ENCODE peak calls at places on chromosomes 6 and 20, in ten cellular contexts. F is right atrium auricular region, B is pancreas, W is fibroblast of the aortic adventitia, L is astrocyte of the spinal cord, T is skeletal muscle cell, C is ovary, S is thoracic aorta, J is GM23248, M is H1. V is an unnamed sample.

GRCh38 chr6:143368426-143368825 is 82.1 kb downstream of the ADAT2 start:
- DNase-seq in F (no peak), B (no peak), W (peak; percentile 62), L (peak; percentile 47), T (peak; percentile 57), C (no peak), S (no peak), J (peak; percentile 75), M (no peak), V (no peak)

GRCh38 chr6:142297996-142298753 is 3.6 kb upstream of the ADGRG6 start:
- DNase-seq in F (no peak), B (no peak), W (peak; percentile 67), L (peak; percentile 58), T (peak; percentile 55), C (no peak), S (no peak), J (peak; percentile 78), M (no peak), V (no peak)

GRCh38 chr20:39446397-39446796 is 484.3 kb downstream of the DHX35 start:
- DNase-seq in F (no peak), B (no peak), W (no peak), L (no peak), T (no peak), C (no peak), S (no peak), J (no peak), M (no peak), V (no peak)

GRCh38 chr6:169793408-169793807 is 42.0 kb downstream of the ERMARD start:
- DNase-seq in F (peak; percentile 46), B (no peak), W (no peak), L (no peak), T (no peak), C (no peak), S (no peak), J (no peak), M (no peak), V (no peak)

GRCh38 chr20:34407962-34408474 is 44.9 kb downstream of the ITCH start:
- DNase-seq in F (no peak), B (no peak), W (no peak), L (no peak), T (no peak), C (no peak), S (no peak), J (no peak), M (no peak), V (no peak)

GRCh38 chr6:5422321-5422915 is 161.1 kb downstream of the FARS2 start:
- DNase-seq in F (no peak), B (peak; percentile 18), W (peak; percentile 43), L (peak; percentile 59), T (no peak), C (no peak), S (no peak), J (peak; percentile 70), M (peak; percentile 38), V (no peak)

GRCh38 chr6:14705841-14706377 is 540.0 kb upstream of the JARID2 start:
- DNase-seq in F (no peak), B (no peak), W (peak; percentile 90), L (no peak), T (no peak), C (no peak), S (no peak), J (peak; percentile 56), M (no peak), V (no peak)

GRCh38 chr6:170260686-170261085 is 30.2 kb downstream of the DLL1 start:
- DNase-seq in F (no peak), B (no peak), W (no peak), L (no peak), T (no peak), C (no peak), S (no peak), J (no peak), M (no peak), V (no peak)

GRCh38 chr6:43248791-43249190 is 5.5 kb downstream of the TTBK1 start:
- DNase-seq in F (no peak), B (no peak), W (no peak), L (no peak), T (no peak), C (no peak), S (no peak), J (no peak), M (no peak), V (no peak)

GRCh38 chr6:43246301-43247114 is 3.2 kb downstream of the TTBK1 start:
- DNase-seq in F (no peak), B (peak; percentile 81), W (no peak), L (peak; percentile 8), T (no peak), C (peak; percentile 43), S (no peak), J (no peak), M (peak; percentile 82), V (peak; percentile 69)

GRCh38 chr6:43243649-43244321 is 504 bp downstream of the TTBK1 start:
- DNase-seq in F (no peak), B (peak; percentile 17), W (no peak), L (no peak), T (no peak), C (no peak), S (no peak), J (no peak), M (no peak), V (no peak)

GRCh38 chr6:43248107-43248506 is 4.8 kb downstream of the TTBK1 start:
- DNase-seq in F (no peak), B (peak; percentile 17), W (no peak), L (no peak), T (no peak), C (no peak), S (no peak), J (no peak), M (no peak), V (no peak)

DNA sequence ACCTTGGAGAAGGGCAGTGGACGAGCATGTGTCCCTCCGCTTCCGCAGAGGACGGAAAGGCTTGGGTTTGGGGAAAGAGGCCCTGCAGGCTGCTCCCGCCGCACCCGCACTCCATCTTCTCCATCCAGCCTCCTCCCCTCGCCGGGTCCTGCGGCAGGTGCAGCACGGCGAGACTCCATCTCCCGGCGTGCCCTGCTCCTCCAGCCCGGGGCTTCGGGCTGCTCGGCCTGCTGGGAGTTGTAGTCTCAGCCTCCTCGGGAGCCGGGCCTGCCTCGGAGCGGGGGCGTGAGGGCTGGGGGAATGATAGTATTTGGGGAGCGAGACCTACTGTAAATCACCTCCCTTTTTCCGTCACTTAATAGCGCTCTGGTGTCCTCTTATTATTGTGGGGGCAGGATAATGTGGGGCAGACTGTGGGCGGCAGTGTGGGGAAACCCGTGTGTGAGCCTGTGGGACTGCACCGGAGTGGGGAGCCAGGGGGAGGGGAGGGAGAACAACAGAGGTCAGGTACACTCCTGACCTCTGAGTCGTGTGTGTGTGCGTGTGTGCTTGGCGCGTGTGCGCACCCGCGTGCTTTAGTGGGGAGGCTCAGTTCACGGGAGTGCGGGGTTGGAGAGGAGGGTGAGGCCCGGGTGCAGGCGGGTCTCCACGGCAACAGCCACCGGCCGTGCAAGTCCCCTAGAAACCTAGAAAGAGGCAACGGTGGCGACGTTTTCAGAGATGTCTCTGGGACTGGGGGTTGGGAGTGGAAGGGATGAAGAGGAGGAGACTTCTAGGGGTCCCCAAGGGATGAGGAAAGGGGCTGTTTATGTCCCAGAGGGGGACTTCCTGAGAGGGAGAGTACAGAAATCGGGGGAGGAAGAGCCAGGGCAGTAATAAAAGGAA is 4.1 kb downstream of the TTBK1 start:
- DNase-seq in F (peak; percentile 73), B (peak; percentile 85), W (peak; percentile 25), L (peak; percentile 34), T (no peak), C (peak; percentile 71), S (no peak), J (peak; percentile 67), M (peak; percentile 58), V (peak; percentile 77)
- H3K4me3 ChIP-seq in F (peak overlapping the region; percentile 61), B (peak overlapping the region; percentile 41), W (peak overlapping the region; percentile 58), L (peak overlapping the region; percentile 44), T (peak overlapping the region; percentile 36), C (peak overlapping the region; percentile 35), S (peak overlapping the region; percentile 79), J (peak overlapping the region; percentile 56), M (peak overlapping the region; percentile 78), V (peak overlapping the region; percentile 76)

GRCh38 chr20:21522479-21523397 is 8.9 kb upstream of the NKX2-2 start:
- DNase-seq in F (no peak), B (no peak), W (no peak), L (no peak), T (no peak), C (no peak), S (no peak), J (no peak), M (no peak), V (peak; percentile 83)

GRCh38 chr20:21520702-21521595 is 7.1 kb upstream of the NKX2-2 start:
- DNase-seq in F (no peak), B (no peak), W (peak; percentile 37), L (no peak), T (no peak), C (no peak), S (no peak), J (peak; percentile 61), M (no peak), V (no peak)

GRCh38 chr20:21523895-21524294 is 10.0 kb upstream of the NKX2-2 start:
- DNase-seq in F (no peak), B (no peak), W (no peak), L (no peak), T (no peak), C (no peak), S (no peak), J (no peak), M (no peak), V (no peak)

GRCh38 chr20:21523398-21523868 is 9.6 kb upstream of the NKX2-2 start:
- DNase-seq in F (no peak), B (no peak), W (no peak), L (no peak), T (no peak), C (no peak), S (no peak), J (no peak), M (no peak), V (no peak)

GRCh38 chr20:21521596-21522478 is 8.0 kb upstream of the NKX2-2 start:
- DNase-seq in F (no peak), B (no peak), W (no peak), L (no peak), T (no peak), C (no peak), S (no peak), J (no peak), M (no peak), V (no peak)
- H3K4me3 ChIP-seq in F (peak overlapping the region; percentile 31), B (peak overlapping the region; percentile 20), W (no peak overlapping the region), L (no peak overlapping the region), T (no peak overlapping the region), C (no peak overlapping the region), S (no peak overlapping the region), J (no peak overlapping the region), M (peak overlapping the region; percentile 32), V (peak overlapping the region; percentile 50)

GRCh38 chr6:42367353-42368011 is 84.2 kb downstream of the TRERF1 start:
- DNase-seq in F (no peak), B (no peak), W (no peak), L (no peak), T (no peak), C (no peak), S (no peak), J (no peak), M (no peak), V (no peak)

GRCh38 chr6:42369568-42369967 is 82.2 kb downstream of the TRERF1 start:
- DNase-seq in F (no peak), B (no peak), W (no peak), L (no peak), T (no peak), C (no peak), S (no peak), J (no peak), M (no peak), V (no peak)

GRCh38 chr6:42366011-42366705 is 85.6 kb downstream of the TRERF1 start:
- DNase-seq in F (no peak), B (no peak), W (no peak), L (no peak), T (no peak), C (no peak), S (no peak), J (no peak), M (no peak), V (no peak)

GRCh38 chr6:42366999-42367352 is 84.8 kb downstream of the TRERF1 start:
- DNase-seq in F (no peak), B (no peak), W (no peak), L (no peak), T (no peak), C (no peak), S (no peak), J (no peak), M (no peak), V (no peak)

DNA sequence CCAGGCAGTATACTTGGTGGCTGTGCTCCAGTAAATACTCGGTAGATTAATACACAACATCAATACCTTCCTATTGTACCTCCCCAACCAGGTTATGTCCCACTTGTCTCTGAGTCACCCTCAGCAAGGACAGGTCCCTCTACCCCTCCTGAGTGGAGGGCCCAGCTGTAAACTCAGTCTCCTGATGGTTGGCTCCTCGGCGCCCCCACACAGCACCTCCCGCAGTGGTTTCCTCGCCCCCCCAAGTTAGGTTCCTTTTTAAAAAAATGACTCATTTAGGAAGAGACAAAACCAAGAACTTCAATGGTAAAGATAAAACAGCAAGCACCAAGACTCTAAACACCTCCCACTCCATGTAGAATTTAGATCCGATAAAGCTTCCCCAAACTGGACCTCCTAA is 83.6 kb downstream of the TRERF1 start:
- DNase-seq in F (no peak), B (no peak), W (no peak), L (no peak), T (no peak), C (no peak), S (no peak), J (no peak), M (no peak), V (peak; percentile 29)
- H3K4me3 ChIP-seq in F (no peak overlapping the region), B (no peak overlapping the region), W (no peak overlapping the region), L (no peak overlapping the region), T (no peak overlapping the region), C (no peak overlapping the region), S (no peak overlapping the region), J (no peak overlapping the region), M (no peak overlapping the region), V (no peak overlapping the region)

GRCh38 chr20:58174708-58175287 is 53.7 kb downstream of the ANKRD60 start:
- DNase-seq in F (peak; percentile 68), B (no peak), W (peak; percentile 4), L (peak; percentile 40), T (no peak), C (peak; percentile 79), S (peak; percentile 47), J (peak; percentile 55), M (no peak), V (no peak)
- H3K4me3 ChIP-seq in F (peak overlapping the region; percentile 31), B (no peak overlapping the region), W (no peak overlapping the region), L (no peak overlapping the region), T (no peak overlapping the region), C (peak overlapping the region; percentile 31), S (peak overlapping the region; percentile 58), J (peak overlapping the region; percentile 51), M (no peak overlapping the region), V (no peak overlapping the region)